ENCODE peak calls at places on chromosome X, in seven cellular contexts. A is neural crest cell, P is pancreas, S is cardiac fibroblast, L is brain microvascular endothelial cell, N is mucosa of descending colon, U is A549. Z is an unnamed sample.

GRCh38 chrX:77691916-77692315 is 94.1 kb downstream of the ATRX start:
- DNase-seq in A (no peak), P (no peak), S (no peak), N (no peak), L (no peak), U (no peak), Z (no peak)

GRCh38 chrX:54230440-54231148 is 47.5 kb upstream of the FAM120C start:
- DNase-seq in P (no peak), A (no peak), S (peak; percentile 5), N (no peak), U (no peak), L (no peak), Z (no peak)

GRCh38 chrX:73832319-73832718 is 269.3 kb downstream of the CHIC1 start:
- DNase-seq in P (no peak), A (no peak), L (no peak), U (no peak), S (no peak), N (no peak), Z (no peak)

GRCh38 chrX:48003367-48003757 is 427 bp downstream of the ZNF182 start:
- DNase-seq in N (no peak), L (no peak), S (no peak), P (peak; percentile 33), U (peak; percentile 4), A (no peak), Z (no peak)

GRCh38 chrX:38170556-38170955 is 50.1 kb downstream of the SRPX start:
- DNase-seq in U (no peak), A (no peak), N (no peak), S (no peak), P (no peak), L (no peak), Z (no peak)

GRCh38 chrX:10608099-10608498 is 12.3 kb downstream of the MID1 start:
- DNase-seq in U (no peak), N (peak; percentile 31), A (no peak), L (peak; percentile 37), S (peak; percentile 79), P (no peak), Z (no peak)

GRCh38 chrX:71053217-71053621 is 14.9 kb downstream of the SNX12 start:
- DNase-seq in P (no peak), N (peak; percentile 9), S (no peak), U (no peak), A (no peak), L (peak; percentile 3), Z (peak; percentile 47)

GRCh38 chrX:10536744-10537143 is 83.6 kb downstream of the MID1 start:
- DNase-seq in P (no peak), N (no peak), U (no peak), L (no peak), S (no peak), A (no peak), Z (no peak)

GRCh38 chrX:40095588-40096394 is 2.0 kb downstream of the BCOR start:
- DNase-seq in A (no peak), P (no peak), N (no peak), L (no peak), U (no peak), S (peak; percentile 42), Z (no peak)

GRCh38 chrX:93419642-93420041 is 253.7 kb downstream of the NAP1L3 start:
- DNase-seq in S (no peak), U (no peak), L (no peak), P (no peak), A (no peak), N (no peak), Z (no peak)

GRCh38 chrX:119155416-119156035 is 27.9 kb upstream of the KIAA1210 start:
- DNase-seq in N (peak; percentile 10), U (peak; percentile 18), P (no peak), A (no peak), S (peak; percentile 66), L (peak; percentile 29), Z (no peak)

GRCh38 chrX:153921511-153922285 is 4.4 kb downstream of the ARHGAP4 start:
- DNase-seq in A (no peak), L (no peak), P (peak; percentile 27), S (no peak), U (no peak), N (no peak), Z (no peak)

GRCh38 chrX:49043220-49043986 is at the start of gene TFE3:
- DNase-seq in U (peak; percentile 91), A (peak; percentile 82), N (peak; percentile 97), P (peak; percentile 98), S (peak; percentile 99), L (peak; percentile 98), Z (peak; percentile 92)

GRCh38 chrX:104084063-104084462 is 8.0 kb upstream of the TMSB15C start:
- DNase-seq in A (no peak), N (no peak), U (no peak), S (no peak), P (no peak), L (no peak), Z (no peak)

GRCh38 chrX:129957241-129958099 is 25.0 kb upstream of the BCORL1 start:
- DNase-seq in U (peak; percentile 84), N (peak; percentile 71), L (no peak), S (peak; percentile 29), A (peak; percentile 39), P (peak; percentile 70), Z (peak; percentile 78)

GRCh38 chrX:17527135-17527701 is 152.2 kb downstream of the NHS start:
- DNase-seq in S (no peak), N (peak; percentile 20), A (no peak), L (no peak), U (no peak), P (peak; percentile 38), Z (no peak)

GRCh38 chrX:37677243-37677642 is 8.3 kb upstream of the XK start:
- DNase-seq in L (no peak), P (no peak), S (no peak), A (no peak), N (no peak), U (no peak), Z (no peak)

GRCh38 chrX:20067709-20068315 is 48.9 kb downstream of the MAP7D2 start:
- DNase-seq in L (peak; percentile 75), N (peak; percentile 47), A (no peak), U (peak; percentile 44), P (peak; percentile 77), S (peak; percentile 81), Z (no peak)

GRCh38 chrX:134470013-134470412 is 10.0 kb downstream of the HPRT1 start:
- DNase-seq in L (no peak), A (no peak), U (no peak), P (no peak), N (no peak), S (no peak), Z (no peak)

GRCh38 chrX:103098488-103098887 is 5.5 kb upstream of the NXF3 start:
- DNase-seq in L (no peak), N (no peak), A (no peak), U (no peak), P (no peak), S (no peak), Z (no peak)

GRCh38 chrX:39883664-39884063 is 214.1 kb downstream of the BCOR start:
- DNase-seq in U (no peak), S (no peak), P (no peak), A (no peak), L (no peak), N (no peak), Z (no peak)

GRCh38 chrX:155068165-155068564 is 2.8 kb downstream of the CMC4 start:
- DNase-seq in N (no peak), L (peak; percentile 42), S (peak; percentile 66), A (no peak), P (no peak), U (peak; percentile 41), Z (no peak)

GRCh38 chrX:99394450-99394849 is 1015.6 kb downstream of the PCDH19 start:
- DNase-seq in S (no peak), U (no peak), L (no peak), A (no peak), P (no peak), N (no peak), Z (no peak)

GRCh38 chrX:40144576-40144975 is 46.8 kb upstream of the BCOR start:
- DNase-seq in U (no peak), P (no peak), A (no peak), N (no peak), L (no peak), S (no peak), Z (no peak)

GRCh38 chrX:140764401-140764919 is 54.9 kb downstream of the LINC00632 start:
- DNase-seq in N (no peak), S (peak; percentile 61), U (no peak), L (peak; percentile 49), P (peak; percentile 47), A (peak; percentile 48), Z (no peak)

GRCh38 chrX:95318882-95319281 is 1365.8 kb upstream of the DIAPH2 start:
- DNase-seq in N (no peak), S (peak; percentile 2), L (no peak), A (no peak), P (no peak), U (no peak), Z (peak; percentile 8)
- TF ChIP-seq CTCF in N (no peak), S (peak; percentile 10), L (peak; percentile 6), A (peak; percentile 57), P (no peak), U (no peak), Z (peak; percentile 53)

GRCh38 chrX:26146024-26146423 is 7.9 kb downstream of the MAGEB18 start:
- DNase-seq in U (no peak), P (no peak), N (no peak), L (no peak), S (no peak), A (no peak), Z (no peak)
- TF ChIP-seq CTCF in U (no peak), P (no peak), N (no peak), L (no peak), S (no peak), A (no peak), Z (no peak)

GRCh38 chrX:44247468-44247867 is 96.0 kb downstream of the EFHC2 start:
- DNase-seq in P (no peak), L (no peak), U (no peak), N (no peak), A (no peak), S (no peak), Z (no peak)
- TF ChIP-seq CTCF in P (no peak), L (no peak), U (no peak), N (no peak), A (no peak), S (no peak), Z (no peak)

GRCh38 chrX:87391742-87392141 is 125.9 kb upstream of the KLHL4 start:
- DNase-seq in L (no peak), A (no peak), P (no peak), S (no peak), N (no peak), U (no peak), Z (no peak)

GRCh38 chrX:87388381-87388780 is 129.2 kb upstream of the KLHL4 start:
- DNase-seq in U (no peak), P (no peak), A (no peak), N (no peak), L (no peak), S (no peak), Z (no peak)

GRCh38 chrX:87397103-87397886 is 120.3 kb upstream of the KLHL4 start:
- DNase-seq in L (no peak), P (no peak), N (no peak), A (no peak), U (no peak), S (peak; percentile 1), Z (no peak)

GRCh38 chrX:87392369-87392768 is 125.2 kb upstream of the KLHL4 start:
- DNase-seq in P (no peak), L (no peak), S (no peak), N (no peak), A (no peak), U (no peak), Z (no peak)
- TF ChIP-seq CTCF in P (no peak), L (no peak), S (no peak), N (no peak), A (no peak), U (no peak), Z (no peak)

Z was measured in GM13977.